ENCODE peak calls at places on chromosomes 12 and 14, in six cellular contexts. W is adrenal gland, Y is gastrocnemius medialis, S is stomach, K is breast epithelium, X is IMR-90. E is an unnamed sample.

GRCh38 chr12:48816148-48816854 is 2.0 kb upstream of the CACNB3 start:
- DNase-seq in W (no peak), Y (no peak), S (peak; percentile 40), K (no peak), X (no peak), E (no peak)

GRCh38 chr14:91693342-91693741 is 38.5 kb downstream of the CATSPERB start:
- DNase-seq in W (no peak), Y (no peak), S (no peak), K (no peak), X (no peak), E (no peak)

GRCh38 chr12:2451025-2451424 is 343.7 kb upstream of the FKBP4 start:
- DNase-seq in W (no peak), Y (no peak), S (no peak), K (no peak), X (peak; percentile 60), E (no peak)

GRCh38 chr14:86646688-86647687 is 1117.0 kb downstream of the FLRT2 start:
- DNase-seq in W (no peak), Y (no peak), S (no peak), K (no peak), X (peak; percentile 70), E (no peak)

GRCh38 chr12:12726543-12727093 is 9.4 kb downstream of the CDKN1B start:
- DNase-seq in W (no peak), Y (no peak), S (no peak), K (no peak), X (peak; percentile 93), E (no peak)

GRCh38 chr12:127829974-127830543 is 436.9 kb upstream of the TMEM132C start:
- DNase-seq in W (no peak), Y (no peak), S (no peak), K (no peak), X (no peak), E (no peak)

GRCh38 chr12:2333516-2333915 is 280.7 kb downstream of the CACNA1C start:
- DNase-seq in W (no peak), Y (no peak), S (no peak), K (no peak), X (no peak), E (no peak)

GRCh38 chr12:58424735-58425379 is 483.5 kb downstream of the ATP23 start:
- DNase-seq in W (no peak), Y (no peak), S (no peak), K (no peak), X (no peak), E (no peak)

GRCh38 chr12:12212769-12213168 is 54.1 kb downstream of the LRP6 start:
- DNase-seq in W (no peak), Y (no peak), S (no peak), K (no peak), X (no peak), E (no peak)

GRCh38 chr14:100850841-100851585 is 25.1 kb downstream of the MEG3 start:
- DNase-seq in W (peak; percentile 69), Y (no peak), S (peak; percentile 71), K (peak; percentile 26), X (no peak), E (peak; percentile 95)

GRCh38 chr14:63962896-63963295 is 110.1 kb downstream of the SYNE2 start:
- DNase-seq in W (no peak), Y (no peak), S (no peak), K (no peak), X (peak; percentile 61), E (no peak)

GRCh38 chr14:24833385-24833784 is 199.4 kb upstream of the GZMB start:
- DNase-seq in W (no peak), Y (no peak), S (no peak), K (no peak), X (no peak), E (no peak)

GRCh38 chr14:60965402-60965801 is 15.5 kb downstream of the TRMT5 start:
- DNase-seq in W (peak; percentile 22), Y (no peak), S (no peak), K (no peak), X (peak; percentile 92), E (no peak)

GRCh38 chr14:24181251-24182077 is 7.2 kb downstream of the IPO4 start:
- DNase-seq in W (no peak), Y (no peak), S (no peak), K (no peak), X (no peak), E (peak; percentile 70)

GRCh38 chr14:75418779-75419768 is 8.7 kb upstream of the JDP2 start:
- DNase-seq in W (no peak), Y (no peak), S (peak; percentile 63), K (no peak), X (no peak), E (no peak)

GRCh38 chr12:4725057-4725456 is 4.9 kb downstream of the GALNT8 start:
- DNase-seq in W (no peak), Y (no peak), S (no peak), K (no peak), X (no peak), E (no peak)

GRCh38 chr14:77590845-77591506 is 25.5 kb downstream of the SPTLC2 start:
- DNase-seq in W (no peak), Y (no peak), S (no peak), K (no peak), X (no peak), E (no peak)

GRCh38 chr12:108689314-108690190 is 41.8 kb downstream of the CORO1C start:
- DNase-seq in W (peak; percentile 30), Y (peak; percentile 53), S (no peak), K (no peak), X (peak; percentile 55), E (no peak)

GRCh38 chr12:84636801-84637285 is 275.8 kb downstream of the SLC6A15 start:
- DNase-seq in W (no peak), Y (no peak), S (no peak), K (no peak), X (peak; percentile 47), E (no peak)

GRCh38 chr14:46137786-46138185 is 513.8 kb downstream of the RPL10L start:
- DNase-seq in W (no peak), Y (no peak), S (no peak), K (no peak), X (no peak), E (no peak)

GRCh38 chr14:58768977-58769376 is 131.2 kb downstream of the DACT1 start:
- DNase-seq in W (no peak), Y (no peak), S (no peak), K (no peak), X (no peak), E (no peak)

GRCh38 chr12:68932123-68932700 is 759 bp downstream of the CPM start:
- DNase-seq in W (peak; percentile 16), Y (no peak), S (no peak), K (no peak), X (no peak), E (no peak)

GRCh38 chr12:121404734-121405133 is 4.8 kb downstream of the RNF34 start:
- DNase-seq in W (no peak), Y (peak; percentile 29), S (peak; percentile 48), K (no peak), X (no peak), E (no peak)

GRCh38 chr14:101355284-101355683 is 206.0 kb upstream of the DIO3 start:
- DNase-seq in W (no peak), Y (no peak), S (peak; percentile 7), K (peak; percentile 4), X (no peak), E (no peak)

GRCh38 chr12:108789546-108789945 is 58.2 kb upstream of the CORO1C start:
- DNase-seq in W (no peak), Y (no peak), S (no peak), K (no peak), X (no peak), E (peak; percentile 46)

GRCh38 chr12:132524405-132524804 is 34.5 kb downstream of the FBRSL1 start:
- DNase-seq in W (peak; percentile 77), Y (no peak), S (peak; percentile 90), K (peak; percentile 82), X (peak; percentile 43), E (no peak)

GRCh38 chr14:24605435-24606190 is 3.9 kb downstream of the GZMH start:
- DNase-seq in W (no peak), Y (no peak), S (peak; percentile 53), K (no peak), X (no peak), E (peak; percentile 87)

GRCh38 chr12:88472248-88472647 is 108.0 kb downstream of the KITLG start:
- DNase-seq in W (no peak), Y (no peak), S (no peak), K (no peak), X (peak; percentile 41), E (no peak)

GRCh38 chr14:23057757-23058653 is 685 bp upstream of the CDH24 start:
- DNase-seq in W (peak; percentile 81), Y (peak; percentile 64), S (peak; percentile 88), K (peak; percentile 80), X (peak; percentile 76), E (peak; percentile 96)
- TF ChIP-seq POLR2A in W (no peak), Y (no peak), S (no peak), K (no peak), X (no peak), E (no peak)

DNA sequence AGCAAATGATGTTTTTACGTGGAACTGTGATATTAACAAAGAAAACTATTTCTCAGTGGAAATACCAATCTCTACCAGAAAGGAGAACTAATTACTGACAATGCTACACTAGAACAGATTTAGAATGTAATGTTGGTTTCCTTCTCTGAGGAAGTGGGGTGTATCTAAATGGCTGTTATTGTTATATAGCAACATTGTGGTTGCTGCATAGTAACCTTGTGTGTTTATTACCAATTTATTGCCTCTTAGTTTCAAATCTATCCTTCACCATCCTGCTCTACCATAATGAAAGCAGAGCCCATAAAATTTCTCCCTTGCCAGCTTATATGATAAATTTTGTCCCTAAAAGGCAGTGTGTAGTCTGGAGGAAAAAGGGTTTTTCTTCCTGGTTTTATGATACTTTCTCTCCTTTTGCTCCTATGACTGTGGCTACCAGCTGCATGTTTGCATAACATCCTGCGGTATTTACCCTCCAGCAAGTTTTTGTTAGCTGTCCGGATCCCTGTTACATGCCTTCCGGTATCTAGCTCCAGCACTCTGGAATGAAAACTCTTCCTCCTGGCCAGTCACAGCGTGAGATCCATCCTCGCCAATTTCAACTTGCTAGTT is 5.7 kb upstream of the KLRK1 start:
- DNase-seq in W (peak; percentile 21), Y (peak; percentile 15), S (peak; percentile 31), K (peak; percentile 69), X (peak; percentile 71), E (no peak)
- H3K4me3 ChIP-seq in W (no peak overlapping the region), Y (no peak overlapping the region), S (no peak overlapping the region), K (no peak overlapping the region), X (no peak overlapping the region), E (no peak overlapping the region)

GRCh38 chr12:51699219-51699618 is 108.2 kb downstream of the SCN8A start:
- DNase-seq in W (no peak), Y (no peak), S (no peak), K (no peak), X (no peak), E (no peak)
- TF ChIP-seq POLR2A in W (no peak), Y (no peak), S (no peak), K (no peak), X (no peak), E (no peak)

GRCh38 chr12:114658002-114658441 is 26.0 kb downstream of the TBX3 start:
- DNase-seq in W (no peak), Y (no peak), S (no peak), K (no peak), X (peak; percentile 13), E (no peak)

GRCh38 chr12:114655934-114656697 is 27.9 kb downstream of the TBX3 start:
- DNase-seq in W (peak; percentile 85), Y (no peak), S (no peak), K (no peak), X (peak; percentile 93), E (no peak)

GRCh38 chr12:114657597-114657920 is 26.4 kb downstream of the TBX3 start:
- DNase-seq in W (no peak), Y (no peak), S (no peak), K (no peak), X (no peak), E (no peak)

GRCh38 chr12:114659084-114659483 is 24.9 kb downstream of the TBX3 start:
- DNase-seq in W (no peak), Y (no peak), S (no peak), K (no peak), X (no peak), E (no peak)

GRCh38 chr12:114656906-114657596 is 26.9 kb downstream of the TBX3 start:
- DNase-seq in W (no peak), Y (no peak), S (no peak), K (no peak), X (no peak), E (no peak)
- H3K4me3 ChIP-seq in W (no peak overlapping the region), Y (no peak overlapping the region), S (no peak overlapping the region), K (no peak overlapping the region), X (no peak overlapping the region), E (no peak overlapping the region)